ENCODE peak calls at places on chromosomes 12 and 14, in nine cellular contexts. One of them, this sample, is unnamed.

GRCh38 chr12:613996-614726 is 49.1 kb downstream of the NINJ2 start:
- DNase-seq in T-helper 2 cell: peak; percentile 38
- DNase-seq in tibial artery: peak; percentile 11
- DNase-seq in A673: peak; percentile 46
- DNase-seq in HFF-Myc: no peak
- DNase-seq in T-helper 1 cell: peak; percentile 19
- DNase-seq in GM03348: no peak
- DNase-seq in NCI-H2081: no peak
- DNase-seq in glutamatergic neuron: no peak
- DNase-seq in this sample: no peak

GRCh38 chr14:58362798-58363412 is 32.8 kb upstream of the TOMM20L start:
- DNase-seq in T-helper 2 cell: peak; percentile 43
- DNase-seq in HFF-Myc: peak; percentile 9
- DNase-seq in NCI-H2081: peak; percentile 7
- DNase-seq in A673: peak; percentile 49
- DNase-seq in GM03348: peak; percentile 14
- DNase-seq in glutamatergic neuron: no peak
- DNase-seq in T-helper 1 cell: no peak
- DNase-seq in tibial artery: no peak
- DNase-seq in this sample: no peak

GRCh38 chr12:123150273-123150803 is 552 bp downstream of the PITPNM2 start:
- DNase-seq in NCI-H2081: no peak
- DNase-seq in tibial artery: peak; percentile 70
- DNase-seq in A673: peak; percentile 33
- DNase-seq in glutamatergic neuron: peak; percentile 37
- DNase-seq in T-helper 1 cell: no peak
- DNase-seq in GM03348: peak; percentile 80
- DNase-seq in T-helper 2 cell: peak; percentile 8
- DNase-seq in HFF-Myc: no peak
- DNase-seq in this sample: peak; percentile 19

GRCh38 chr12:120939523-120939922 is 35.4 kb upstream of the SPPL3 start:
- DNase-seq in A673: no peak
- DNase-seq in glutamatergic neuron: no peak
- DNase-seq in T-helper 1 cell: no peak
- DNase-seq in HFF-Myc: no peak
- DNase-seq in NCI-H2081: no peak
- DNase-seq in GM03348: no peak
- DNase-seq in tibial artery: peak; percentile 78
- DNase-seq in T-helper 2 cell: no peak
- DNase-seq in this sample: no peak

GRCh38 chr12:6285063-6285477 is 25.4 kb upstream of the PLEKHG6 start:
- DNase-seq in NCI-H2081: peak; percentile 59
- DNase-seq in GM03348: peak; percentile 91
- DNase-seq in HFF-Myc: peak; percentile 56
- DNase-seq in A673: peak; percentile 82
- DNase-seq in T-helper 2 cell: peak; percentile 38
- DNase-seq in T-helper 1 cell: peak; percentile 56
- DNase-seq in tibial artery: no peak
- DNase-seq in glutamatergic neuron: peak; percentile 74
- DNase-seq in this sample: peak; percentile 79

GRCh38 chr14:36477266-36477665 is 42.8 kb downstream of the NKX2-1 start:
- DNase-seq in NCI-H2081: no peak
- DNase-seq in HFF-Myc: no peak
- DNase-seq in T-helper 1 cell: no peak
- DNase-seq in tibial artery: no peak
- DNase-seq in glutamatergic neuron: no peak
- DNase-seq in A673: no peak
- DNase-seq in GM03348: no peak
- DNase-seq in T-helper 2 cell: no peak
- DNase-seq in this sample: no peak

GRCh38 chr12:123853401-123854070 is 91.4 kb downstream of the DNAH10 start:
- DNase-seq in NCI-H2081: no peak
- DNase-seq in glutamatergic neuron: no peak
- DNase-seq in tibial artery: no peak
- DNase-seq in A673: no peak
- DNase-seq in T-helper 2 cell: no peak
- DNase-seq in HFF-Myc: no peak
- DNase-seq in GM03348: no peak
- DNase-seq in T-helper 1 cell: no peak
- DNase-seq in this sample: no peak

GRCh38 chr12:27703720-27704452 is 6.7 kb upstream of the MRPS35 start:
- DNase-seq in glutamatergic neuron: peak; percentile 78
- DNase-seq in GM03348: peak; percentile 87
- DNase-seq in tibial artery: no peak
- DNase-seq in T-helper 1 cell: peak; percentile 66
- DNase-seq in HFF-Myc: peak; percentile 74
- DNase-seq in T-helper 2 cell: peak; percentile 80
- DNase-seq in NCI-H2081: peak; percentile 63
- DNase-seq in A673: peak; percentile 89
- DNase-seq in this sample: peak; percentile 64

GRCh38 chr12:89278169-89278568 is 74.1 kb downstream of the DUSP6 start:
- DNase-seq in GM03348: no peak
- DNase-seq in HFF-Myc: no peak
- DNase-seq in T-helper 2 cell: no peak
- DNase-seq in NCI-H2081: no peak
- DNase-seq in T-helper 1 cell: no peak
- DNase-seq in glutamatergic neuron: no peak
- DNase-seq in tibial artery: no peak
- DNase-seq in A673: no peak
- DNase-seq in this sample: no peak

GRCh38 chr14:59422069-59422881 is 42.9 kb downstream of the GPR135 start:
- DNase-seq in tibial artery: no peak
- DNase-seq in glutamatergic neuron: no peak
- DNase-seq in T-helper 2 cell: no peak
- DNase-seq in NCI-H2081: no peak
- DNase-seq in T-helper 1 cell: no peak
- DNase-seq in HFF-Myc: no peak
- DNase-seq in A673: peak; percentile 59
- DNase-seq in GM03348: no peak
- DNase-seq in this sample: no peak

GRCh38 chr12:123064885-123065619 is 84.6 kb downstream of the ARL6IP4 start:
- DNase-seq in HFF-Myc: no peak
- DNase-seq in A673: no peak
- DNase-seq in T-helper 2 cell: no peak
- DNase-seq in glutamatergic neuron: no peak
- DNase-seq in GM03348: no peak
- DNase-seq in tibial artery: no peak
- DNase-seq in NCI-H2081: no peak
- DNase-seq in T-helper 1 cell: no peak
- DNase-seq in this sample: no peak

GRCh38 chr12:89353188-89353822 is 1.0 kb upstream of the DUSP6 start:
- DNase-seq in tibial artery: peak; percentile 84
- DNase-seq in NCI-H2081: peak; percentile 69
- DNase-seq in glutamatergic neuron: peak; percentile 91
- DNase-seq in T-helper 1 cell: peak; percentile 5
- DNase-seq in GM03348: peak; percentile 90
- DNase-seq in HFF-Myc: no peak
- DNase-seq in T-helper 2 cell: no peak
- DNase-seq in A673: peak; percentile 92
- DNase-seq in this sample: peak; percentile 86